ENCODE peak calls at places on chromosomes 13 and 19, in nine cellular contexts. One of them, this sample, is unnamed.

GRCh38 chr19:33393286-33394005 is 19.9 kb downstream of the CEBPG start:
- DNase-seq in body of pancreas: peak
- DNase-seq in A549: no peak
- DNase-seq in suprapubic skin: no peak
- DNase-seq in esophagus squamous epithelium: no peak
- DNase-seq in lung: no peak
- DNase-seq in CD8-positive, alpha-beta memory T cell: no peak
- DNase-seq in heart right ventricle: no peak
- DNase-seq in OCI-LY7: no peak
- DNase-seq in this sample: no peak

GRCh38 chr19:1074512-1075283 is 7.7 kb downstream of the ARHGAP45 start:
- DNase-seq in OCI-LY7: peak
- DNase-seq in body of pancreas: peak
- DNase-seq in lung: peak
- DNase-seq in esophagus squamous epithelium: peak
- DNase-seq in A549: peak
- DNase-seq in heart right ventricle: peak
- DNase-seq in suprapubic skin: peak
- DNase-seq in CD8-positive, alpha-beta memory T cell: peak
- DNase-seq in this sample: peak

GRCh38 chr13:93080587-93080986 is 146.0 kb upstream of the GPC6 start:
- DNase-seq in heart right ventricle: no peak
- DNase-seq in CD8-positive, alpha-beta memory T cell: no peak
- DNase-seq in body of pancreas: no peak
- DNase-seq in suprapubic skin: no peak
- DNase-seq in esophagus squamous epithelium: no peak
- DNase-seq in lung: no peak
- DNase-seq in OCI-LY7: no peak
- DNase-seq in A549: no peak
- DNase-seq in this sample: no peak

GRCh38 chr19:10295305-10295846 is 5.6 kb downstream of the ICAM5 start:
- DNase-seq in body of pancreas: peak
- DNase-seq in CD8-positive, alpha-beta memory T cell: peak
- DNase-seq in A549: peak
- DNase-seq in OCI-LY7: peak
- DNase-seq in suprapubic skin: no peak
- DNase-seq in esophagus squamous epithelium: no peak
- DNase-seq in lung: peak
- DNase-seq in heart right ventricle: peak
- DNase-seq in this sample: no peak

GRCh38 chr13:34719060-34719875 is 222.8 kb upstream of the NBEA start:
- DNase-seq in body of pancreas: no peak
- DNase-seq in CD8-positive, alpha-beta memory T cell: no peak
- DNase-seq in lung: no peak
- DNase-seq in heart right ventricle: no peak
- DNase-seq in OCI-LY7: no peak
- DNase-seq in A549: no peak
- DNase-seq in esophagus squamous epithelium: no peak
- DNase-seq in suprapubic skin: no peak
- DNase-seq in this sample: no peak

GRCh38 chr13:29958476-29958875 is 108.1 kb upstream of the UBL3 start:
- DNase-seq in OCI-LY7: no peak
- DNase-seq in heart right ventricle: no peak
- DNase-seq in suprapubic skin: no peak
- DNase-seq in esophagus squamous epithelium: no peak
- DNase-seq in A549: no peak
- DNase-seq in CD8-positive, alpha-beta memory T cell: peak
- DNase-seq in body of pancreas: no peak
- DNase-seq in lung: no peak
- DNase-seq in this sample: no peak

GRCh38 chr13:76885203-76886004 is 801 bp downstream of the KCTD12 start:
- DNase-seq in body of pancreas: peak
- DNase-seq in OCI-LY7: peak
- DNase-seq in suprapubic skin: peak
- DNase-seq in A549: peak
- DNase-seq in lung: peak
- DNase-seq in CD8-positive, alpha-beta memory T cell: peak
- DNase-seq in esophagus squamous epithelium: peak
- DNase-seq in heart right ventricle: peak
- DNase-seq in this sample: no peak

GRCh38 chr13:113119822-113120189 is 2.8 kb upstream of the F10 start:
- DNase-seq in esophagus squamous epithelium: no peak
- DNase-seq in CD8-positive, alpha-beta memory T cell: no peak
- DNase-seq in suprapubic skin: peak
- DNase-seq in A549: no peak
- DNase-seq in body of pancreas: no peak
- DNase-seq in OCI-LY7: no peak
- DNase-seq in heart right ventricle: no peak
- DNase-seq in lung: no peak
- DNase-seq in this sample: no peak

GRCh38 chr19:12774588-12775555 is at the start of gene HOOK2:
- DNase-seq in heart right ventricle: no peak
- DNase-seq in body of pancreas: peak
- DNase-seq in CD8-positive, alpha-beta memory T cell: no peak
- DNase-seq in lung: peak
- DNase-seq in esophagus squamous epithelium: peak
- DNase-seq in suprapubic skin: peak
- DNase-seq in A549: no peak
- DNase-seq in OCI-LY7: no peak
- DNase-seq in this sample: no peak

GRCh38 chr19:28289294-28290063 is 923.5 kb downstream of the UQCRFS1 start:
- DNase-seq in OCI-LY7: no peak
- DNase-seq in CD8-positive, alpha-beta memory T cell: no peak
- DNase-seq in suprapubic skin: no peak
- DNase-seq in heart right ventricle: no peak
- DNase-seq in lung: no peak
- DNase-seq in esophagus squamous epithelium: no peak
- DNase-seq in body of pancreas: peak
- DNase-seq in A549: no peak
- DNase-seq in this sample: peak

GRCh38 chr13:76696370-76696769 is 189.8 kb downstream of the KCTD12 start:
- DNase-seq in A549: peak
- DNase-seq in lung: no peak
- DNase-seq in suprapubic skin: no peak
- DNase-seq in body of pancreas: no peak
- DNase-seq in esophagus squamous epithelium: no peak
- DNase-seq in heart right ventricle: no peak
- DNase-seq in CD8-positive, alpha-beta memory T cell: no peak
- DNase-seq in OCI-LY7: no peak
- DNase-seq in this sample: no peak

GRCh38 chr19:45323671-45324081 is 1.0 kb upstream of the CKM start:
- DNase-seq in heart right ventricle: peak
- DNase-seq in OCI-LY7: no peak
- DNase-seq in lung: no peak
- DNase-seq in esophagus squamous epithelium: no peak
- DNase-seq in A549: no peak
- DNase-seq in suprapubic skin: no peak
- DNase-seq in body of pancreas: no peak
- DNase-seq in CD8-positive, alpha-beta memory T cell: no peak
- DNase-seq in this sample: no peak

GRCh38 chr19:8500158-8500557 is 2.3 kb downstream of the PRAM1 start:
- DNase-seq in CD8-positive, alpha-beta memory T cell: no peak
- DNase-seq in A549: no peak
- DNase-seq in heart right ventricle: no peak
- DNase-seq in OCI-LY7: no peak
- DNase-seq in suprapubic skin: no peak
- DNase-seq in body of pancreas: no peak
- DNase-seq in esophagus squamous epithelium: no peak
- DNase-seq in lung: no peak
- DNase-seq in this sample: no peak

GRCh38 chr19:8503506-8503905 is 1.1 kb upstream of the PRAM1 start:
- DNase-seq in esophagus squamous epithelium: no peak
- DNase-seq in heart right ventricle: no peak
- DNase-seq in body of pancreas: no peak
- DNase-seq in OCI-LY7: no peak
- DNase-seq in suprapubic skin: no peak
- DNase-seq in lung: no peak
- DNase-seq in A549: no peak
- DNase-seq in CD8-positive, alpha-beta memory T cell: no peak
- DNase-seq in this sample: no peak

GRCh38 chr19:8499048-8499833 is 3.2 kb downstream of the PRAM1 start:
- DNase-seq in OCI-LY7: no peak
- DNase-seq in heart right ventricle: no peak
- DNase-seq in A549: no peak
- DNase-seq in CD8-positive, alpha-beta memory T cell: no peak
- DNase-seq in lung: no peak
- DNase-seq in suprapubic skin: no peak
- DNase-seq in esophagus squamous epithelium: no peak
- DNase-seq in body of pancreas: no peak
- DNase-seq in this sample: no peak

GRCh38 chr19:8501968-8502367 is 472 bp downstream of the PRAM1 start:
- DNase-seq in CD8-positive, alpha-beta memory T cell: no peak
- DNase-seq in lung: no peak
- DNase-seq in suprapubic skin: no peak
- DNase-seq in OCI-LY7: no peak
- DNase-seq in esophagus squamous epithelium: no peak
- DNase-seq in body of pancreas: no peak
- DNase-seq in A549: no peak
- DNase-seq in heart right ventricle: no peak
- DNase-seq in this sample: no peak

DNA sequence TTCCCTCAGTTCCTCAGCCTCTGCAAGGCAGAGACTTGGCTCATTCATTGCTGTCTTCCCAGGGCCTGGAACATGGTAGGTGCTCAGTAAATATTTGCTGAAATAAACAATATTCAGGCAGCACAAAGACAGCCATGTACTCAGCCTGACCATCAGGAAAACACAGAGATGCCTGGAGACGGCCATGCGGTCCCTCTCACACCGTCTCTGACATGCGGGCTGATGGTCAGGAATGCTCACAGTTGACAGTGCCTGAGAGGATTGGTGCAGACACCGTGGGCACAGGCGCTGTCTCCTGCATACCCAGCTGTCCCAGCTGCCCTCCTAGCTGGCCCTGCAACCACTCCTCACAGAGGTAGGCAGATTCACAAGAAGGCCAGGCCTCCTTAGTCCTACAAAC is 893 bp downstream of the PRAM1 start:
- DNase-seq in A549: no peak
- DNase-seq in CD8-positive, alpha-beta memory T cell: no peak
- DNase-seq in body of pancreas: no peak
- DNase-seq in OCI-LY7: no peak
- DNase-seq in heart right ventricle: no peak
- DNase-seq in lung: no peak
- DNase-seq in esophagus squamous epithelium: no peak
- DNase-seq in suprapubic skin: no peak
- DNase-seq in this sample: no peak
- H3K27ac ChIP-seq in A549: no peak
- H3K27ac ChIP-seq in CD8-positive, alpha-beta memory T cell: no peak
- H3K27ac ChIP-seq in body of pancreas: no peak
- H3K27ac ChIP-seq in OCI-LY7: no peak
- H3K27ac ChIP-seq in heart right ventricle: no peak
- H3K27ac ChIP-seq in lung: no peak
- H3K27ac ChIP-seq in esophagus squamous epithelium: peak
- H3K27ac ChIP-seq in suprapubic skin: no peak
- H3K27ac ChIP-seq in this sample: peak

GRCh38 chr13:83449666-83450395 is 432.4 kb downstream of the SLITRK1 start:
- DNase-seq in esophagus squamous epithelium: no peak
- DNase-seq in lung: no peak
- DNase-seq in A549: peak
- DNase-seq in OCI-LY7: no peak
- DNase-seq in CD8-positive, alpha-beta memory T cell: no peak
- DNase-seq in body of pancreas: no peak
- DNase-seq in suprapubic skin: no peak
- DNase-seq in heart right ventricle: no peak
- DNase-seq in this sample: no peak
- H3K27ac ChIP-seq in esophagus squamous epithelium: no peak
- H3K27ac ChIP-seq in lung: no peak
- H3K27ac ChIP-seq in A549: peak
- H3K27ac ChIP-seq in OCI-LY7: no peak
- H3K27ac ChIP-seq in CD8-positive, alpha-beta memory T cell: no peak
- H3K27ac ChIP-seq in body of pancreas: no peak
- H3K27ac ChIP-seq in suprapubic skin: no peak
- H3K27ac ChIP-seq in heart right ventricle: no peak
- H3K27ac ChIP-seq in this sample: no peak

DNA sequence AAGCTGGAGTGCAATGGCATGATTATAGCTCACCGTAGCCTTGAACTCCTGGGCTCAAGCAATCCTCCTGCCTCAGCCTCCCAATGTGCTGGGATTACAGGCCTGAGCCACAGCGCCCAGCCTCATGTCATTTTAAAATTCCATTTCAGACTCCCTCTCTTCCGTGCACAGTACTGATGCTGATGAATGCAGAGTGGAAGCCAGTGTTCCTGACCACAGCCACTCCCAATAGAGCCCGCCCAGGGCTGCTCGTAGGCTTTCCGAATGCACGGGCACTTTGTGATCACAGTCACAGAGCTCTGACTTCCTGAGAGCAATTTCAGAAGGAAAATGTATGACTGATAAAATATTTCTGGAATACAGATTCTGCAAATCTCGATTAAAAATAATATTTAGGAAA is 38.8 kb upstream of the AMER2 start:
- DNase-seq in lung: no peak
- DNase-seq in body of pancreas: no peak
- DNase-seq in suprapubic skin: no peak
- DNase-seq in OCI-LY7: no peak
- DNase-seq in A549: no peak
- DNase-seq in CD8-positive, alpha-beta memory T cell: no peak
- DNase-seq in esophagus squamous epithelium: no peak
- DNase-seq in heart right ventricle: no peak
- DNase-seq in this sample: no peak
- H3K27ac ChIP-seq in lung: no peak
- H3K27ac ChIP-seq in body of pancreas: no peak
- H3K27ac ChIP-seq in suprapubic skin: no peak
- H3K27ac ChIP-seq in OCI-LY7: no peak
- H3K27ac ChIP-seq in A549: no peak
- H3K27ac ChIP-seq in CD8-positive, alpha-beta memory T cell: no peak
- H3K27ac ChIP-seq in esophagus squamous epithelium: no peak
- H3K27ac ChIP-seq in heart right ventricle: no peak
- H3K27ac ChIP-seq in this sample: peak

GRCh38 chr19:35755160-35755549 is 1.7 kb downstream of the HSPB6 start:
- DNase-seq in body of pancreas: no peak
- DNase-seq in esophagus squamous epithelium: no peak
- DNase-seq in suprapubic skin: peak
- DNase-seq in CD8-positive, alpha-beta memory T cell: no peak
- DNase-seq in lung: no peak
- DNase-seq in heart right ventricle: no peak
- DNase-seq in A549: no peak
- DNase-seq in OCI-LY7: no peak
- DNase-seq in this sample: no peak

GRCh38 chr19:35751839-35752745 is 3.7 kb downstream of the LIN37 start:
- DNase-seq in CD8-positive, alpha-beta memory T cell: no peak
- DNase-seq in suprapubic skin: no peak
- DNase-seq in body of pancreas: no peak
- DNase-seq in OCI-LY7: no peak
- DNase-seq in A549: no peak
- DNase-seq in heart right ventricle: no peak
- DNase-seq in lung: no peak
- DNase-seq in esophagus squamous epithelium: no peak
- DNase-seq in this sample: no peak

GRCh38 chr19:35754365-35755139 is 2.3 kb downstream of the HSPB6 start:
- DNase-seq in esophagus squamous epithelium: no peak
- DNase-seq in heart right ventricle: no peak
- DNase-seq in A549: no peak
- DNase-seq in CD8-positive, alpha-beta memory T cell: no peak
- DNase-seq in suprapubic skin: no peak
- DNase-seq in OCI-LY7: no peak
- DNase-seq in lung: no peak
- DNase-seq in body of pancreas: no peak
- DNase-seq in this sample: no peak

GRCh38 chr19:35752746-35753350 is 4.0 kb downstream of the HSPB6 start:
- DNase-seq in suprapubic skin: no peak
- DNase-seq in OCI-LY7: no peak
- DNase-seq in body of pancreas: no peak
- DNase-seq in A549: no peak
- DNase-seq in lung: no peak
- DNase-seq in heart right ventricle: no peak
- DNase-seq in CD8-positive, alpha-beta memory T cell: no peak
- DNase-seq in esophagus squamous epithelium: no peak
- DNase-seq in this sample: no peak

GRCh38 chr19:35753634-35754364 is 3.0 kb downstream of the HSPB6 start:
- DNase-seq in body of pancreas: no peak
- DNase-seq in A549: no peak
- DNase-seq in OCI-LY7: no peak
- DNase-seq in lung: no peak
- DNase-seq in heart right ventricle: no peak
- DNase-seq in CD8-positive, alpha-beta memory T cell: no peak
- DNase-seq in esophagus squamous epithelium: no peak
- DNase-seq in suprapubic skin: no peak
- DNase-seq in this sample: no peak
- H3K27ac ChIP-seq in body of pancreas: peak
- H3K27ac ChIP-seq in A549: no peak
- H3K27ac ChIP-seq in OCI-LY7: no peak
- H3K27ac ChIP-seq in lung: no peak
- H3K27ac ChIP-seq in heart right ventricle: peak
- H3K27ac ChIP-seq in CD8-positive, alpha-beta memory T cell: no peak
- H3K27ac ChIP-seq in esophagus squamous epithelium: peak
- H3K27ac ChIP-seq in suprapubic skin: no peak
- H3K27ac ChIP-seq in this sample: no peak

This sample was measured in substantia nigra.